ENCODE peak calls at places on chromosomes 13 and 19, in ten cellular contexts. K is mammary epithelial cell, Y is neural progenitor cell, M is IMR-90, W is A549, Z is HCT116, N is Karpas-422, S is PC-3, A is H9, X is GM23338. J is an unnamed sample.

GRCh38 chr19:54481326-54481930 is 8.3 kb upstream of the CDC42EP5 start:
- DNase-seq in K (peak; percentile 22), Y (peak; percentile 93), M (peak; percentile 33), W (peak; percentile 67), Z (peak; percentile 32), N (peak; percentile 83), S (peak; percentile 60), A (peak; percentile 85), X (peak; percentile 95), J (peak; percentile 65)

GRCh38 chr13:52922961-52923360 is 74.5 kb upstream of the PCDH8 start:
- DNase-seq in K (no peak), Y (no peak), M (no peak), W (no peak), Z (no peak), N (no peak), S (no peak), A (no peak), X (no peak), J (no peak)

GRCh38 chr13:102244617-102245227 is 157.1 kb downstream of the FGF14 start:
- DNase-seq in K (no peak), Y (no peak), M (no peak), W (no peak), Z (no peak), N (no peak), S (no peak), A (no peak), X (no peak), J (peak; percentile 22)

GRCh38 chr19:29525901-29526729 is at the start of gene VSTM2B:
- DNase-seq in K (no peak), Y (peak; percentile 73), M (no peak), W (no peak), Z (no peak), N (no peak), S (no peak), A (no peak), X (peak; percentile 46), J (peak; percentile 54)

GRCh38 chr19:16801599-16801998 is 27.6 kb upstream of the SIN3B start:
- DNase-seq in K (peak; percentile 27), Y (no peak), M (peak; percentile 71), W (peak; percentile 33), Z (no peak), N (no peak), S (peak; percentile 61), A (no peak), X (no peak), J (no peak)

GRCh38 chr19:1259206-1259872 is 9.8 kb upstream of the CIRBP start:
- DNase-seq in K (no peak), Y (peak; percentile 71), M (peak; percentile 51), W (peak; percentile 91), Z (no peak), N (peak; percentile 88), S (peak; percentile 38), A (peak; percentile 90), X (peak; percentile 81), J (peak; percentile 62)

GRCh38 chr13:29918845-29919244 is 68.4 kb upstream of the UBL3 start:
- DNase-seq in K (peak; percentile 95), Y (no peak), M (peak; percentile 92), W (no peak), Z (no peak), N (no peak), S (peak; percentile 95), A (no peak), X (no peak), J (no peak)

GRCh38 chr19:52992109-52993004 is 21.4 kb upstream of the ERVV-1 start:
- DNase-seq in K (no peak), Y (peak; percentile 41), M (no peak), W (no peak), Z (no peak), N (no peak), S (no peak), A (peak; percentile 46), X (peak; percentile 46), J (peak; percentile 42)

GRCh38 chr13:98261165-98261672 is 84.2 kb upstream of the RNF113B start:
- DNase-seq in K (no peak), Y (no peak), M (no peak), W (no peak), Z (no peak), N (no peak), S (no peak), A (no peak), X (no peak), J (no peak)

GRCh38 chr19:6588508-6589345 is 2.2 kb downstream of the CD70 start:
- DNase-seq in K (no peak), Y (peak; percentile 24), M (no peak), W (no peak), Z (no peak), N (peak; percentile 59), S (no peak), A (no peak), X (peak; percentile 28), J (no peak)
- H3K4me2 ChIP-seq in K (peak overlapping the region; percentile 96), Y (peak overlapping the region; percentile 94), M (no peak overlapping the region), W (peak overlapping the region; percentile 25), Z (no peak overlapping the region), N (peak overlapping the region; percentile 69), S (no peak overlapping the region), A (peak overlapping the region; percentile 70), X (peak overlapping the region; percentile 95), J (peak overlapping the region; percentile 79)

GRCh38 chr19:45345506-45345860 is 4.9 kb downstream of the KLC3 start:
- DNase-seq in K (no peak), Y (no peak), M (no peak), W (no peak), Z (no peak), N (no peak), S (no peak), A (no peak), X (no peak), J (no peak)

GRCh38 chr19:45346449-45346848 is 5.9 kb downstream of the KLC3 start:
- DNase-seq in K (no peak), Y (peak; percentile 32), M (no peak), W (no peak), Z (no peak), N (no peak), S (no peak), A (peak; percentile 75), X (peak; percentile 80), J (no peak)

GRCh38 chr19:45347570-45348366 is 7.2 kb downstream of the KLC3 start:
- DNase-seq in K (no peak), Y (no peak), M (no peak), W (no peak), Z (no peak), N (no peak), S (no peak), A (no peak), X (no peak), J (peak; percentile 46)

GRCh38 chr19:45342911-45343310 is 2.4 kb downstream of the KLC3 start:
- DNase-seq in K (no peak), Y (no peak), M (no peak), W (no peak), Z (no peak), N (no peak), S (no peak), A (no peak), X (no peak), J (no peak)

DNA sequence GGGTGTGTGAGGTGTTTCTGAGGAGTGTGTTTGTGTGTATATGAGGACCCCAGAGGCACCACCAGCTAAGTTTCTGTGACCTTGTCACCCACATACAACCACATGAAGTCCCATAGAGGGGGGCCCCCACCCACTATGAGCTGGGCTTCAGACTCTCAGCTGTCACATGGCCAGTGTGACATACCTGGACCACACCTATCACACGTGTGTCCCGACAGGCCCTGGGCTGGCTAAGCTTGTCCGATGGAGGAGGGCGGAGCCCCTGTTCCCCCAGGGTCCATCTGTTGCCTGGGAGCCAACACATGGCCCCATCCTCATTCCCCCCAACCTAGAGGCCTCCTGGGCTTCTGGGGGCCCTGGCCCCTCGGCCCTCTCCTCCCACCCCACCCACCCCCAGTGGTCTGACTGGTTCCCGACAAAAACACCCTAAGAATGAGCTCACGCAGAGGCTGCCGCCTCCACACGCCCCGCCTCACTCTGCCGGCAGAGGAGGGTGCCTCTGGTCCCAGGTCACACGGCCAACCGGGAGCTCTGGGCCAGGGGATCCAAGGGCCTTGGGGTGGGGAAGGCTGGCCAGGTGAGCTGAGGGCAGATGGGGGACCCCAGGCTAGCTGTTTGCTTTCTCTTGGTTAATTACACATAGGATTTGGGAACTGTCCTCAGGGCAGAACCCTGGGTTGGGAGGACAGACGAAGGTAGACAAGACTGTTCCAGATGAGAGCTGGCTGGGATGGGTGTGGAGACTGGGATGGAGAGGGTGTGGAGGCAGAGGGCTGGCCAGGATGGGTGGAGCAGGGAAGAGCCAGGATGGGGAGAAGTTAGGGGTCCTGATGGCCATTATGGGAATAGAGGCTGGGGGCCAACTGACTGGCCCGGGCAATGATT is 4.3 kb downstream of the KLC3 start:
- DNase-seq in K (peak; percentile 37), Y (no peak), M (no peak), W (no peak), Z (no peak), N (no peak), S (no peak), A (no peak), X (no peak), J (no peak)
- H3K4me2 ChIP-seq in K (peak overlapping the region; percentile 65), Y (no peak overlapping the region), M (no peak overlapping the region), W (no peak overlapping the region), Z (peak overlapping the region; percentile 57), N (no peak overlapping the region), S (no peak overlapping the region), A (no peak overlapping the region), X (no peak overlapping the region), J (no peak overlapping the region)

GRCh38 chr19:36093146-36093662 is 17.7 kb upstream of the OVOL3 start:
- DNase-seq in K (no peak), Y (no peak), M (no peak), W (no peak), Z (no peak), N (no peak), S (no peak), A (no peak), X (no peak), J (no peak)
- H3K4me2 ChIP-seq in K (no peak overlapping the region), Y (no peak overlapping the region), M (no peak overlapping the region), W (no peak overlapping the region), Z (no peak overlapping the region), N (no peak overlapping the region), S (no peak overlapping the region), A (no peak overlapping the region), X (no peak overlapping the region), J (no peak overlapping the region)

DNA sequence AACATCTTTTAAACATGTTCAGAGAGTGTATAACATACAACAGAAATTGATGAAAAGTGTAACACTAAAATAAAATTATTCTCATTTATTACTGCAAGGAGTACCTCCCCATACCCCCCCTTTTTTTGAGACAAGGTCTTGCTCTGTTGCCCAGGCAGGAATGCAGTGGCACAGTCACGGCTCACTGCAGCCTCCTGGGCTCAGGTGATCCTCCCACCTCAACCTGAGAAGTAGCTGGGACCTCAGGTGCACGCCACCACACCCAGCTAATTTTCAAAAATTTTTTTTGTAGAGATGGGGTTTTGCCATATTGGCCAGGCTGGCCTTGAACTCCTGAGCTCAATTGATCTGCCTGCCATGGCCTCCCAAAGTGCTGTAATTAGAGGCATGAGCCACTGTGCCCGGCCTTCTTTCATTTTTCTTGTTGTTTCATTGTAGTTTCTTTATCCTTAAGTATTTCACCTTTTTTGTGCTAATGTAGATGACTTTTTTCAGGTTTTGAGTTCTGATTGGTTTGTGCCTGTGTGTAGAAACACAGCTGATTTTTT is 28.3 kb downstream of the GATAD2A start:
- DNase-seq in K (no peak), Y (no peak), M (no peak), W (no peak), Z (no peak), N (no peak), S (no peak), A (no peak), X (no peak), J (no peak)
- H3K4me2 ChIP-seq in K (no peak overlapping the region), Y (no peak overlapping the region), M (no peak overlapping the region), W (no peak overlapping the region), Z (no peak overlapping the region), N (no peak overlapping the region), S (no peak overlapping the region), A (no peak overlapping the region), X (no peak overlapping the region), J (no peak overlapping the region)

GRCh38 chr19:38879400-38879751 is 1.3 kb upstream of the RINL start:
- DNase-seq in K (no peak), Y (no peak), M (no peak), W (no peak), Z (no peak), N (no peak), S (no peak), A (no peak), X (no peak), J (peak; percentile 11)
- H3K4me2 ChIP-seq in K (no peak overlapping the region), Y (no peak overlapping the region), M (no peak overlapping the region), W (no peak overlapping the region), Z (no peak overlapping the region), N (no peak overlapping the region), S (no peak overlapping the region), A (no peak overlapping the region), X (no peak overlapping the region), J (no peak overlapping the region)

J was measured in SK-N-SH.